ENCODE peak calls at places on chromosomes 12 and 14, in eight cellular contexts. A is SK-N-SH, G is K562, Z is HL-60, S is HCT116, N is GM12878, J is HepG2, U is Panc1. O is an unnamed sample.

GRCh38 chr12:110677206-110677911 is 11.6 kb downstream of the HVCN1 start:
- DNase-seq in G (no peak), S (no peak), Z (no peak), A (no peak), J (no peak), N (peak), U (no peak), O (no peak)

GRCh38 chr12:18752280-18752920 is 14.5 kb downstream of the CAPZA3 start:
- DNase-seq in A (no peak), G (peak), J (no peak), Z (no peak), N (no peak), S (no peak), U (no peak), O (peak)

GRCh38 chr12:14442221-14442881 is 76.9 kb downstream of the ATF7IP start:
- DNase-seq in Z (peak), S (no peak), N (no peak), U (no peak), G (no peak), J (no peak), A (no peak), O (no peak)

GRCh38 chr12:25625146-25625545 is 72.1 kb upstream of the LMNTD1 start:
- DNase-seq in S (no peak), A (no peak), Z (no peak), N (no peak), U (no peak), J (no peak), G (no peak), O (no peak)

GRCh38 chr12:122395319-122395718 is 27.1 kb downstream of the CLIP1 start:
- DNase-seq in J (no peak), A (peak), Z (no peak), U (peak), G (peak), S (peak), N (no peak), O (no peak)

GRCh38 chr12:18352312-18352711 is 91.0 kb downstream of the PIK3C2G start:
- DNase-seq in A (no peak), Z (no peak), U (no peak), G (no peak), N (no peak), S (no peak), J (no peak), O (no peak)

GRCh38 chr14:77613207-77613606 is 3.2 kb downstream of the SPTLC2 start:
- DNase-seq in U (no peak), Z (peak), A (no peak), J (no peak), S (no peak), N (no peak), G (no peak), O (no peak)

GRCh38 chr14:20873370-20874177 is 17.6 kb upstream of the RNASE3 start:
- DNase-seq in G (peak), S (peak), N (no peak), A (peak), J (peak), U (no peak), Z (peak), O (peak)

GRCh38 chr14:104137297-104138097 is 890 bp upstream of the KIF26A start:
- DNase-seq in N (no peak), J (peak), U (no peak), G (no peak), A (peak), S (no peak), Z (peak), O (peak)

GRCh38 chr14:74647834-74648361 is 35.9 kb upstream of the LTBP2 start:
- DNase-seq in N (no peak), U (no peak), S (no peak), G (no peak), A (peak), Z (no peak), J (no peak), O (no peak)

GRCh38 chr12:132439333-132439904 is 50.5 kb upstream of the FBRSL1 start:
- DNase-seq in N (no peak), U (no peak), J (no peak), A (no peak), S (no peak), G (no peak), Z (no peak), O (no peak)

GRCh38 chr14:51529731-51530130 is 122.0 kb upstream of the FRMD6 start:
- DNase-seq in A (peak), N (no peak), U (no peak), G (no peak), J (no peak), S (no peak), Z (no peak), O (no peak)

GRCh38 chr14:92122351-92122677 is 545 bp downstream of the CPSF2 start:
- DNase-seq in U (no peak), J (peak), A (no peak), N (no peak), S (no peak), Z (no peak), G (peak), O (peak)

GRCh38 chr12:31928246-31929139 is 30.7 kb upstream of the RESF1 start:
- DNase-seq in U (no peak), Z (no peak), G (no peak), A (no peak), N (no peak), S (no peak), J (no peak), O (no peak)

GRCh38 chr12:20549115-20549719 is 145.9 kb upstream of the SLCO1C1 start:
- DNase-seq in G (no peak), A (peak), U (no peak), Z (peak), S (peak), J (peak), N (no peak), O (peak)

GRCh38 chr12:52333321-52333720 is 12.1 kb upstream of the KRT83 start:
- DNase-seq in Z (no peak), G (no peak), N (no peak), A (no peak), S (no peak), U (no peak), J (no peak), O (no peak)

GRCh38 chr14:38536376-38537038 is 280.6 kb upstream of the CLEC14A start:
- DNase-seq in N (no peak), U (no peak), J (no peak), Z (no peak), S (no peak), G (no peak), A (no peak), O (peak)

GRCh38 chr12:48159976-48160525 is 2.7 kb upstream of the ASB8 start:
- DNase-seq in J (no peak), G (no peak), S (no peak), U (no peak), A (no peak), N (no peak), Z (no peak), O (no peak)

GRCh38 chr12:67772276-67773169 is 124.0 kb downstream of the DYRK2 start:
- DNase-seq in A (peak), U (no peak), Z (no peak), N (no peak), J (no peak), S (no peak), G (no peak), O (peak)

GRCh38 chr12:124762791-124763593 is 100.7 kb downstream of the SCARB1 start:
- DNase-seq in A (no peak), G (no peak), J (no peak), S (no peak), N (no peak), Z (no peak), U (no peak), O (no peak)

GRCh38 chr12:84636801-84637285 is 275.8 kb downstream of the SLC6A15 start:
- DNase-seq in A (no peak), G (no peak), U (no peak), J (no peak), S (no peak), N (no peak), Z (no peak), O (no peak)
- TF ChIP-seq REST in A (no peak), G (no peak), U (no peak), J (no peak), S (no peak), N (no peak), Z (no peak), O (no peak)

DNA sequence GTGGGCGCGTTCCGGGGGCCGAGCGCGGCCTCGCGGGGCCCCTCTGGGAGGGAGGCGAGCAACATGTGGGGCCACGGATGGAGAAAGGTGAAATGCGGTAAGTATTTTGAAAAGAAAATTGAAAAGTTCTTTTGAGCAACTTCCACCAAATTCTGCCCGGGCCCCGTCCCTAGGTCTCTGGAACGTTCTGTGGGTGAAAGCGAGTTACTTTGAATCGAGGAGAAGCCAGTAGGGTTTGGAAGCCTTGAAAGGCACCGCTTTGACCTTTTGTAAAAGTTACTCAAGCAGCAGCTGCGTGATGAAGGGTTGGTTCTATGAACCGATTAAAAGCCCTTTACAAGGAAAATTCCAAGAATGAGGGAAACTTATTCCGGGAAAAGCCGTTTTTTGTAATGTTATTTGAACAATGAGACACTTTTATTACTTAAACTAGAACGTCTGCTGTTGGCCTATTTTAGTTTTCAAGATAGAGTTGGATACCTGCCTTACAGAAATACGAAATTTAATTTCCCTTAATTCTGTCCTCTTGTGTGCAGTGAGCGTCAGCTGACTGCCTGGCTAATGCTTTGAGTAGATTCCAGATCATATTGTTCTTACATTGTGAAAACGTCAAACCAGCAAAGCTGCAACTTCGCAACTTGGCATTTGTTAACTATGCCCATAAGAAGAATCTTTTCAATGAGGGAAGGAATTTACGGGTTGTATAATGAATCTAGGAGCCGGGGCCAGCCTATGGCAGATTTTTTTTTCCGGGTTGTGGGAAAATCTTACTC is 884 bp downstream of the LARP4 start:
- DNase-seq in S (no peak), J (no peak), U (no peak), N (no peak), G (no peak), Z (no peak), A (no peak), O (peak)
- TF ChIP-seq POLR2AphosphoS5 in S (no peak), J (no peak), U (no peak), N (no peak), G (no peak), Z (no peak), A (no peak), O (no peak)

DNA sequence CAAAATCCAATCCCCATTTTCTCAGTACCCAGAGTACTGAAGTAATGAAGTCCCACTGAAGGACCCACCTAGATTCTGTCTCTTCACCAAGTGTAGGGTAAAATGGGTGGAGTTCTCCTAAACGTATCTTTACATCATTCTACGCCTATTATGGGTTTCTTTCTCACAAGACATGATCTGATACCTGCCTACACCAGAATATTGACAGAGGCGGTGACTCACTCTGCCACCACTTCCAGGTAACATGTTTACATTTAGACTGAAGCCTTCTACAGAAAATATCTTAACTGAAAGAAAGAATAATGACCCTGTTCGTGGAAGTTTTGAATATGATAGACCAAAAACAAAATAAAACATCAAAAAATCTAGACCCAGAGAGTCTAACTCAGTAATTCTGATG is 89.8 kb downstream of the BTG1 start:
- DNase-seq in N (no peak), G (no peak), J (no peak), A (no peak), U (no peak), S (no peak), Z (no peak), O (no peak)
- TF ChIP-seq REST in N (no peak), G (no peak), J (no peak), A (no peak), U (no peak), S (no peak), Z (no peak), O (no peak)

GRCh38 chr14:96980835-96981234 is 183.7 kb downstream of the VRK1 start:
- DNase-seq in J (no peak), G (no peak), A (no peak), N (no peak), U (no peak), S (no peak), Z (no peak), O (no peak)
- TF ChIP-seq POLR2AphosphoS5 in J (no peak), G (no peak), A (no peak), N (no peak), U (no peak), S (no peak), Z (no peak), O (no peak)